ENCODE peak calls at places on chromosome 10, in four cellular contexts. Z is SK-N-SH, Y is K562, N is HepG2. L is an unnamed sample.

GRCh38 chr10:29858352-29859267 is 200.8 kb downstream of the JCAD start:
- DNase-seq in Z (peak), Y (no peak), N (peak), L (peak)

GRCh38 chr10:75662715-75663114 is 231.3 kb downstream of the LRMDA start:
- DNase-seq in Z (no peak), Y (no peak), N (no peak), L (no peak)

GRCh38 chr10:132938472-132939329 is 3.7 kb downstream of the CFAP46 start:
- DNase-seq in Z (peak), Y (peak), N (peak), L (peak)

GRCh38 chr10:52639652-52640051 is 132.9 kb downstream of the MBL2 start:
- DNase-seq in Z (peak), Y (no peak), N (no peak), L (no peak)

GRCh38 chr10:11754620-11755019 is 12.4 kb downstream of the ECHDC3 start:
- DNase-seq in Z (no peak), Y (no peak), N (no peak), L (no peak)

GRCh38 chr10:102985811-102986210 is 67.7 kb downstream of the CNNM2 start:
- DNase-seq in Z (no peak), Y (no peak), N (no peak), L (no peak)

GRCh38 chr10:43105119-43105792 is 28.4 kb downstream of the RET start:
- DNase-seq in Z (peak), Y (peak), N (peak), L (peak)

GRCh38 chr10:63720072-63720537 is 198.9 kb downstream of the REEP3 start:
- DNase-seq in Z (peak), Y (peak), N (peak), L (peak)

GRCh38 chr10:48661441-48661840 is 23.2 kb upstream of the WDFY4 start:
- DNase-seq in Z (no peak), Y (no peak), N (no peak), L (no peak)

GRCh38 chr10:57754803-57755202 is 512.9 kb downstream of the IPMK start:
- DNase-seq in Z (no peak), Y (no peak), N (no peak), L (no peak)

GRCh38 chr10:121573541-121573941 is 24.7 kb downstream of the FGFR2 start:
- DNase-seq in Z (no peak), Y (no peak), N (no peak), L (no peak)

GRCh38 chr10:58868736-58869435 is 307.6 kb upstream of the PHYHIPL start:
- DNase-seq in Z (peak), Y (no peak), N (no peak), L (no peak)

GRCh38 chr10:122243560-122243959 is 27.5 kb upstream of the BTBD16 start:
- DNase-seq in Z (no peak), Y (no peak), N (no peak), L (no peak)

GRCh38 chr10:85789125-85789524 is 577.5 kb downstream of the GRID1 start:
- DNase-seq in Z (no peak), Y (no peak), N (no peak), L (no peak)

GRCh38 chr10:59668081-59668480 is 41.6 kb downstream of the SLC16A9 start:
- DNase-seq in Z (no peak), Y (no peak), N (no peak), L (no peak)

GRCh38 chr10:112952282-112952991 is 2.4 kb downstream of the TCF7L2 start:
- DNase-seq in Z (peak), Y (no peak), N (no peak), L (no peak)

GRCh38 chr10:28914721-28915120 is 237.4 kb downstream of the BAMBI start:
- DNase-seq in Z (no peak), Y (no peak), N (no peak), L (no peak)

GRCh38 chr10:3750884-3751283 is 34.1 kb downstream of the KLF6 start:
- DNase-seq in Z (no peak), Y (no peak), N (no peak), L (no peak)

GRCh38 chr10:12981570-12981969 is 19.9 kb downstream of the CCDC3 start:
- DNase-seq in Z (no peak), Y (no peak), N (no peak), L (no peak)

GRCh38 chr10:93376372-93377296 is 105.5 kb downstream of the MYOF start:
- DNase-seq in Z (peak), Y (peak), N (peak), L (peak)

GRCh38 chr10:30818010-30818660 is 188.6 kb upstream of the LYZL2 start:
- DNase-seq in Z (peak), Y (peak), N (no peak), L (no peak)

DNA sequence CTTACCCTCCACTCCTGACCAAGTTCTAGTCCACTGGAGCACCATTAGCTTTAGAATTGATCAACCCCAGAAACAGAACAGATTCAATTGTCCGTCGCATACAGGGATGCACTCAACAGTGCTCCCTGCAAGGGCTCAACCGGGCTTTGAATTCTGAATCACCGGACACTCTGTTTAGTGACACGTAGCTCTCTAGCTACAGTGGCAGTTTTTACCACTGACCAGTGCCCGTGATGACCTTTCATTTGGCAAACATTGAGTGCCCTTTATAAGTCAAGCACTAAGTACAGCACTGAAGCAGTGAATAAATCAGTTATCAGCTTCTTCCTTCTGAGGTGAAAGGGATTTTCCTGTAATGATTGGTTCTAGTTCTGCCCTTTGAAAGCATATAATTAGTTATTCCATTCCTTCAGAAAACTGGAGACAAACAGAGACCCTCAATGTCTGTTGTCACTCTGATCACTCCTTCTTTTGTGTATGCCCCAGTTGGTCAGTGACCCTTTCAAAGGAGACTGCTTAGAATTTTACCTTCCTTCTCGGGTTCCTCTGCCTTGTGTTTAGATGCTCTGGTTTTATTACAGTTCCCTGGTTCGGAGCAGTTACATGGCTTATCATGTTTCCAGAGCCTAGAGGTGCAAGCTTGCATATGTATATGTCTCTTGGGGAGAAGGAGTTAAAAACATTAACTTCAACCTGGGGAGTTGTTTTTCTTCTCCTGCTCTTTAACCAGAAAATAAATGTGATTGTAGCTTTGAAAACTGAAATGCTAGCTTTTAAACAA is 68.9 kb downstream of the ZNF365 start:
- DNase-seq in Z (no peak), Y (no peak), N (no peak), L (no peak)
- TF ChIP-seq YY1 in Z (no peak), Y (no peak), N (no peak), L (no peak)

DNA sequence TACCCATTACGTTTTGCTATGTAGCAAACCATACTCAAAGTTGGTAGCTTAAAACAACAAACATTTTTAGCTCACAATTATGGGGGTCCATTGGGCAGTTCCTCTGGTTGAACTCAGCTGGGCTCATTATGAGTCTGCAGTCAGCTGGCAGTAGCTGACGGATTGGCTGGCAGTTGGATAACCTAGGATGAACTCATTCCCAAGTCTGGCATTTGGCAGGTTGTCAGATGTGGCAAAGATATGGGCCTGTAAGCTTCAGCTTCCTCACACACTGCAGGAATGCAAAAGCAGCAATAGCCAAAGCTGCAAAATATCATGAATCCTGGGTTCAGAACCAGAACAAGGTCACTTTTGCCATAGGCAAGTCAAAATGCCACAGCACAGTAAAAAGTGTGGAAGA is 412.2 kb upstream of the SORCS1 start:
- DNase-seq in Z (no peak), Y (no peak), N (no peak), L (no peak)
- TF ChIP-seq YY1 in Z (no peak), Y (no peak), N (no peak), L (no peak)

DNA sequence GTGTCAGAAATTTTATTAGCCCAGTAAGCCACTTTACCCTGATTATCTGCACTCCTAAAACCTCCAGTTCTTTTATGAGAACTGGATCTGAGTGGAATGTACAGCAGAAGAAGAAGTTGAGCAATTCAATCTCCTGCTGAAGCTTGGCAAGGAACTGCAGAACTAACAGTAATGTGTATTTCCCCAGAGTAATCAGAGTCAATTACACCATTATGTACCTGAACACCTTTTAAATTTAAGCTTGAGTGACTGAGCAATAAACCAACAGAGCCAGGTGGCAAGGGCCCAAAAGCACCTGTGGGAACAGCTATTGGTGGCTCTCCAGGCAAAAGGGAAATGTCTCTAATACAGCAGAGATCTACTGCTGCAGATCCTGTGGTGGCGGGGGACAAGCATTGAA is 40.1 kb upstream of the AKR1C2 start:
- DNase-seq in Z (no peak), Y (no peak), N (no peak), L (no peak)
- TF ChIP-seq YY1 in Z (no peak), Y (no peak), N (no peak), L (no peak)

GRCh38 chr10:47311193-47311899 is 10.9 kb upstream of the GDF2 start:
- DNase-seq in Z (no peak), Y (peak), N (no peak), L (no peak)
- TF ChIP-seq YY1 in Z (no peak), Y (no peak), N (no peak), L (no peak)

DNA sequence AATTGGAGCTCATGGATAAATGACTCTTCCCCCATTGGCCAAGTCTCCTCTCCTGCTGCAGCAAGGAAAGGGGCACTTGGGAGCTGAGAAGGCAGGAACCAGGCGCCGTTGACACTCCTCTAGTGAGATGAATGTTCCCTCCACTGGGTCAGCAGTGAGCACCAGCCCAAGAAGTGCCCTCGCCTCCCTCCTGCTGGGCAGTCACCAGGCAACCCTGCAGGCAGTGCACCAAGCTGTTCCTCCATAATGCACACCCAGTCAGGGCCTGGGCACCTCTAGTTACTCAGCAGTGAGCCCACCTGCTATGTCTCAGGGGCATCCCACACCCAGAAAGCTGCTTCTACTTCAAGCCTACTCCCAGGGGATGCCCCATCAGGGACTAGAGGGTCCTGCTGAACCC is 84.3 kb downstream of the KCNMA1 start:
- DNase-seq in Z (no peak), Y (no peak), N (no peak), L (no peak)
- TF ChIP-seq YY1 in Z (no peak), Y (no peak), N (no peak), L (no peak)

DNA sequence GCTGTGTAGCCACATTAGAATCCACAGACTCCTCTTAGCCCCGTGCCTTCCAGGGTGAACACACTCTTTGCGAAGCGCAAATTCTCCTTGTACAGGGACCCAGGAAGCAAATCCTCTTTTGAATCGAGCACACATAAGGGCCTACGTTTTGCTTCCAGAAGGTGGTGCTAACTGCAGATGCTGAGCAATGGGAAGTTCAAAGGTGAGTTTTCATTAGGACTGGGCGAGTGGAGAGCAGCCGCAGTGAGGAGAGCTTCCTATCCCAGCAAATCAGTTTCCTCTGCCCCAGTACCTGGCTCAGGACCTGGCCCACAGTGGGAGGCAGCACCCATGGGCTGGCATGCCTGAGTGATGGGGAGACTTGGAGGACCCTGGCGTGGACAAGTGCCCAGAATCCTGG is 23.5 kb upstream of the GPR26 start:
- DNase-seq in Z (no peak), Y (no peak), N (peak), L (no peak)
- TF ChIP-seq YY1 in Z (no peak), Y (no peak), N (no peak), L (no peak)

DNA sequence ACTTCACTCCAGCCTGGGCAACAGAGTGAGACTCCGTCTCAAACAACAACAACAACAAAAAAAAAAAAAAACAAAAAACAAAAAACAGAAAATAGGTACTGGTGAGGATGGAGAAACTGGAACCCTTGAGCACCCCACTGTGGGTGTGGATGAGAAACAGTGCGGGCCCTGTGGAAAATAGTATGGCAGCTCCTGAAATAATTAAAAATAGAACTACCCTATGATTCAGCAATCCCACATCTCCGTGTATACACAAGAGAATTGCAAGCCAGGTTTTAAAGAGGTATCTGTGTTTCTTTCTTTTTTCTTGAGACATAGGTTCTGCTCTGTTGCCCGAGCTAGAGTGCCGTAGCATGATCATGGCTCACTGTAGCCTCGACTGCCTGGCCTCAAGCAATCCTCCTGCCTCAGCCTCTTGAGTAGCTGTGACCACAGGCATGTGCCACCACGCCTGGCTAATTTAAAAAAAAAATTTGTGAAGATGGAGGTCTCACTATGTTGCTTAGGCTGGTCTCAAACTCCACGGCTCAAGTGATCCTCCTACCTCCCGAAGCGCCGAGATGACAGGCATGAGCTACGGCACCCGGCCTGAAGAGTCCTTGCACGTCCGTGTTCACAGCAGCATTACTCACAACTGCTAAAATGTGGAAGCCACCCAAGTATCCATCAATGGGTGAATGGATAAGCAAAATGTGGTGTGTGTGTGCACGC is 39.5 kb downstream of the EBF3 start:
- DNase-seq in Z (no peak), Y (no peak), N (no peak), L (no peak)
- TF ChIP-seq YY1 in Z (no peak), Y (no peak), N (no peak), L (no peak)

GRCh38 chr10:66680886-66681285 is 244.9 kb upstream of the LRRTM3 start:
- DNase-seq in Z (no peak), Y (no peak), N (peak), L (no peak)

DNA sequence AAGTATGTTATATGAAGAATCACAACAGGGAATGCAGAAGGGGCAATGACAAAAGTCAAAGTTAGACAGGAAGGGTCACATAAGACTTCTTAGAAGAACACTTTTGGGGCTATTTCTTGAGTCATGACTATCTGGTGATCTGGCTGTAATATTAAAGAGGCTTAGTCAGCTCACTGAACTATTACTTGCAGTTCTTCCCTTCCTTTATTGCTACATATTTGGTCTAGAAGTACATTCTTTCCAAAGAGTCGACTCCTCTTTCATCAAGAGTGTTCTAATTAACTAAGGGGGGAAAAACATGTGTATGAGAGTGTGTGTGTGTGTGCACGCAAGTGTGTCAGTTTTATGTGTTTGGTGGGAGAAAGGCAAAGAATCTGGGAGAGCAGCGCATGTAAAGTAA is 247.3 kb upstream of the LRRTM3 start:
- DNase-seq in Z (no peak), Y (no peak), N (no peak), L (no peak)
- TF ChIP-seq YY1 in Z (no peak), Y (no peak), N (no peak), L (no peak)

GRCh38 chr10:690227-691161 is 1.0 kb upstream of the DIP2C start:
- DNase-seq in Z (no peak), Y (no peak), N (no peak), L (no peak)

GRCh38 chr10:689433-690226 is at the start of gene DIP2C:
- DNase-seq in Z (peak), Y (no peak), N (peak), L (no peak)

GRCh38 chr10:688287-688620 is 1.2 kb downstream of the DIP2C start:
- DNase-seq in Z (no peak), Y (no peak), N (no peak), L (no peak)

GRCh38 chr10:687583-688286 is 1.7 kb downstream of the DIP2C start:
- DNase-seq in Z (no peak), Y (no peak), N (no peak), L (no peak)

DNA sequence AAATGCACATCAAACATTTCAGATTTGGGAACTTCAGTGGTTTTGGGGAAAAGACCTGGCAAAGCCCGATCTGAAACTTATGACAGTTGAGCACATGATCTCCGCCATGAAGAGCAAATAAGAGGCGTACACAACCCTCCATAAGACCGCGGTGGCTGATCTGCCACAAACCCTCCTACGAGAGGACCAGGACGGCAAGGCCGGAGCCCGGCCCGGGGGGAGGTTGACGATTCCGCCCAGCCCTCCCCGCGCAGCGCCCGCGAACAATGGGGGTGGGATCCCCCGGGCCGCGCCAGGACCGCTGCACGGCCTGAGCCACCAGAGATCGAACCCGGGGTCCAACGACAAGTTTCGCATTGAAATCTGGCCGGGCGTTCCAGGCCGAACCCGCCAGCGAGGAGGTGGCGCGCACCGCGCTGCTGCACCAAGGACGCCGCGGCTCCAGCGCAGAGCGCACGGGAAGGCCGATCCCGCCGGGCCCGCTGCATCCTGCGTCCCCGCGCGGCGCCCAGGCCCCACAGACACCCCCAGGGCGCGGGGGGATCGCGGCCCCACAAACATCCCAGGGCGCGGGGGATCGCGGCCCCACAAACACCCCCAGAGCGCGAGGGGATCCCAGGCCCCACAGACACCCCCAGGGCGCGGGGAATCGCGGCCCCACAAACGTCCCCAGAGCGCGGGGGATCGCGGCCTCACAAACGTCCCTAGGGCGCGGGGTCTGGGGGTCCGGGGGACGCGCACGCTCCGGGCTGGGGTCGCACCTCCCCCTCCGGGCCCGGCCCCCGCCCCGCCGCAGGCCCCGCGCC is 644 bp downstream of the DIP2C start:
- DNase-seq in Z (peak), Y (no peak), N (no peak), L (no peak)
- TF ChIP-seq YY1 in Z (peak), Y (no peak), N (no peak), L (no peak)

L was measured in NT2/D1.